ENCODE peak calls at places on chromosome 19, in eight cellular contexts. Z, P, B, X, W, J, Q and T are unnamed samples.

GRCh38 chr19:41883821-41884733 is 1.1 kb downstream of the ARHGEF1 start:
- DNase-seq in Z (peak; percentile 100), P (peak; percentile 90), B (peak; percentile 94), X (peak; percentile 92), W (peak; percentile 86), J (peak; percentile 93), Q (peak; percentile 94), T (peak; percentile 93)

GRCh38 chr19:30320466-30320865 is 51.7 kb upstream of the ZNF536 start:
- DNase-seq in Z (no peak), P (no peak), B (no peak), X (no peak), W (no peak), J (no peak), Q (no peak), T (no peak)

GRCh38 chr19:47104678-47105077 is 8.9 kb downstream of the ZC3H4 start:
- DNase-seq in Z (no peak), P (no peak), B (no peak), X (peak; percentile 1), W (no peak), J (no peak), Q (no peak), T (no peak)

GRCh38 chr19:16379521-16380313 is 55.1 kb downstream of the KLF2 start:
- DNase-seq in Z (no peak), P (no peak), B (no peak), X (no peak), W (no peak), J (no peak), Q (no peak), T (no peak)

GRCh38 chr19:19650331-19650730 is 6.9 kb upstream of the GMIP start:
- DNase-seq in Z (no peak), P (no peak), B (no peak), X (no peak), W (no peak), J (no peak), Q (no peak), T (peak; percentile 28)

GRCh38 chr19:30673336-30673735 is 301.2 kb downstream of the ZNF536 start:
- DNase-seq in Z (no peak), P (no peak), B (no peak), X (no peak), W (no peak), J (no peak), Q (no peak), T (no peak)

GRCh38 chr19:38596057-38596981 is 21.4 kb downstream of the MAP4K1 start:
- DNase-seq in Z (peak; percentile 84), P (peak; percentile 87), B (peak; percentile 15), X (peak; percentile 97), W (no peak), J (peak; percentile 20), Q (peak; percentile 71), T (no peak)

GRCh38 chr19:3517638-3518037 is 11.5 kb downstream of the FZR1 start:
- DNase-seq in Z (no peak), P (no peak), B (no peak), X (no peak), W (no peak), J (no peak), Q (no peak), T (no peak)

GRCh38 chr19:13043285-13043684 is 48.0 kb downstream of the NFIX start:
- DNase-seq in Z (no peak), P (no peak), B (no peak), X (no peak), W (no peak), J (no peak), Q (no peak), T (peak; percentile 57)

GRCh38 chr19:412356-413355 is 3.7 kb upstream of the C2CD4C start:
- DNase-seq in Z (no peak), P (no peak), B (no peak), X (no peak), W (no peak), J (no peak), Q (no peak), T (no peak)

GRCh38 chr19:42069619-42070293 is at the start of gene GRIK5:
- DNase-seq in Z (no peak), P (no peak), B (no peak), X (no peak), W (no peak), J (no peak), Q (no peak), T (no peak)

GRCh38 chr19:47891923-47892666 is 6.0 kb upstream of the SULT2A1 start:
- DNase-seq in Z (no peak), P (no peak), B (peak; percentile 45), X (peak; percentile 78), W (no peak), J (peak; percentile 99), Q (no peak), T (no peak)

GRCh38 chr19:1923319-1923718 is 17.7 kb upstream of the CSNK1G2 start:
- DNase-seq in Z (no peak), P (no peak), B (no peak), X (no peak), W (no peak), J (no peak), Q (no peak), T (no peak)

GRCh38 chr19:39390460-39390758 is 497 bp downstream of the PAF1 start:
- DNase-seq in Z (no peak), P (no peak), B (no peak), X (no peak), W (no peak), J (no peak), Q (peak; percentile 84), T (no peak)

GRCh38 chr19:15934332-15935078 is at the start of gene CYP4F11:
- DNase-seq in Z (peak; percentile 87), P (no peak), B (no peak), X (no peak), W (no peak), J (peak; percentile 87), Q (peak; percentile 75), T (peak; percentile 17)

GRCh38 chr19:39539165-39539518 is 819 bp downstream of the EID2 start:
- DNase-seq in Z (no peak), P (no peak), B (peak; percentile 61), X (peak; percentile 16), W (no peak), J (peak; percentile 52), Q (no peak), T (no peak)

GRCh38 chr19:47330466-47330869 is 1.5 kb upstream of the C5AR2 start:
- DNase-seq in Z (no peak), P (no peak), B (peak; percentile 70), X (no peak), W (no peak), J (no peak), Q (no peak), T (peak; percentile 85)

GRCh38 chr19:4059931-4060620 is 6.6 kb downstream of the ZBTB7A start:
- DNase-seq in Z (no peak), P (no peak), B (no peak), X (peak; percentile 58), W (peak; percentile 28), J (no peak), Q (no peak), T (peak; percentile 52)

GRCh38 chr19:9878511-9879196 is 43.5 kb downstream of the PIN1 start:
- DNase-seq in Z (no peak), P (no peak), B (no peak), X (no peak), W (no peak), J (no peak), Q (no peak), T (no peak)

GRCh38 chr19:54133312-54133956 is 4.1 kb upstream of the CNOT3 start:
- DNase-seq in Z (peak; percentile 89), P (peak; percentile 78), B (peak; percentile 56), X (no peak), W (no peak), J (peak; percentile 84), Q (peak; percentile 32), T (no peak)

GRCh38 chr19:45263013-45263412 is 11.9 kb downstream of the MARK4 start:
- DNase-seq in Z (no peak), P (no peak), B (no peak), X (peak; percentile 48), W (no peak), J (no peak), Q (no peak), T (no peak)
- TF ChIP-seq POLR2A in Z (no peak), P (no peak), B (no peak), X (no peak), W (no peak), J (no peak), Q (no peak), T (no peak)

DNA sequence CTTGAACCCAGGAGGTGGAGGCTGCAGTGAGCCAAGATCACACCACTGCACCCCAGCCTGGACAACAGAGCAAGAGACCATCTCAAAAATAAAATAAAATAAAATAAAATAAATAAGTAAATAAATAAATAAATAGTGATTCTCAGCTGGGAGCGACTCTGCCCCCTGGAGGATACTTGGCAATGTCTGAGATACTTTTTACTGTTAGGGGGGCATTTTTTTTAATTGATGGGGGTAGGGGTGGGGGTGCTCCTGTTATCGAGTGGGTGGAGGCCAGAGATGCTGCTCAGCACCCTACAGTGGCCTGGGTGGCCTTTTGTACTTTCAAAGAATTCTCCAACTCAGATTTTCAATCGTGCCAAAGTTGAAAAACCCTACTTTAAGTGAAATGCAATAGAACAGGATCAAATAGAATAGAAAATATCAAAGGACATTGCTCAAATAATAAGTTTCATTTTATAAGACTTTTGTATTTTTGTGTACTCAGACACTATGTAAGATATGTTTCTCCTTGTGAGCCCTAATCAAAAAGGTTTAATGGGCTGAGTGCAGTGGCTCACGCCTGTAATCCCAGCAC is 7.1 kb upstream of the CLPP start:
- DNase-seq in Z (no peak), P (no peak), B (no peak), X (no peak), W (no peak), J (no peak), Q (no peak), T (no peak)
- TF ChIP-seq MAX in Z (no peak), P (no peak), B (no peak), X (no peak), W (no peak), J (no peak), Q (no peak), T (no peak)

DNA sequence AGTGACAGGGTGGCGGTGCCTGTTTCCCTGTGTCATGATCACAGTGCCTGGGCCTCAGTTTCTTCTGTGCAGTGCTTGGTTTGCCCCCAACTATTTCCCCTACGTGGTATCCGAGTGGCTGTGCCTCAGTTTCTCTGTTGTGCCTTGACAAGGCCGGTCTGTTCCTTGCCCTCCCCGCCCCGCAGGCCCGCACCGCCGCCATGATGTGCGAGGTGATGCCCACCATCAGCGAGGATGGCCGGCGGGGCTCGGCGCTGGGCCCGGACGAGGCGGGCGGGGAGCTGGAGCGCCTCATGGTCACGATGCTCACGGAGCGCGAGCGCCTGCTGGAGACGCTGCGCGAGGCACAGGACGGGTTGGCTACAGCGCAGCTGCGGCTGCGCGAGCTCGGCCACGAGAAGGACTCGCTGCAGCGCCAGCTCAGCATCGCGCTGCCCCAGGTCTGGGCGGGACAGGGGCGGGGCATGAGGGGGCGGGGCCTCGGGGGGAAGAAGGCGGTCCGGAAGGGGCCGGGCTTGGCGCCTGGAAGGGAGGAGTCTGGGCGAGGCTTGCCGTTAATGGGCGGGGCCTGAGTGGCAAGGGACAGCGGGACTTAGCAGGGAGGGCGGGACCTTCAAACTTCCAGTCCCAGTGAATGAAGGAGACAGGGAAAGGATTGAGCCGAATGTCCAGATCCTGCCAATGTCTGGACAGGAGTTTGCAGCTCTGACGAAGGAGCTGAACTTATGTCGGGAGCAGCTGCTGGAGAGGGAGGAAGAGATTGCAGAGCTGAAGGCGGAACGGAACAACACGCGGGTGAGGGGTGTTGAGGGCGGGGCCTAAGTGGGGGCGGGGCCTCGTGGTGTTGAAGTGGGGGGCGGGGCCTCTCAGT is 8.6 kb downstream of the PPFIA3 start:
- DNase-seq in Z (peak; percentile 99), P (no peak), B (peak; percentile 98), X (peak; percentile 95), W (peak; percentile 83), J (peak; percentile 93), Q (peak; percentile 95), T (peak; percentile 93)
- TF ChIP-seq CTCF in Z (peak; percentile 13), P (no peak), B (peak; percentile 38), X (peak; percentile 58), W (no peak), J (peak; percentile 65), Q (no peak), T (no peak)

GRCh38 chr19:37309834-37310575 is 60.9 kb upstream of the ZNF527 start:
- DNase-seq in Z (peak; percentile 42), P (no peak), B (no peak), X (no peak), W (no peak), J (no peak), Q (no peak), T (peak; percentile 33)
- TF ChIP-seq POLR2A in Z (no peak), P (no peak), B (no peak), X (no peak), W (no peak), J (no peak), Q (no peak), T (no peak)